ENCODE peak calls at places on chromosomes 13 and 19, in four cellular contexts. V, H, A and T are unnamed samples.

GRCh38 chr13:26923824-26924605 is 163.4 kb upstream of the GPR12 start:
- DNase-seq in V (no peak), H (peak; percentile 83), A (peak; percentile 4), T (no peak)

GRCh38 chr19:17325881-17326594 is 8.6 kb downstream of the ANO8 start:
- DNase-seq in V (no peak), H (peak; percentile 76), A (no peak), T (no peak)

GRCh38 chr13:40666905-40667621 is 622 bp upstream of the FOXO1 start:
- DNase-seq in V (no peak), H (no peak), A (no peak), T (peak; percentile 87)

GRCh38 chr13:27658569-27658968 is 36.9 kb downstream of the POLR1D start:
- DNase-seq in V (no peak), H (peak; percentile 63), A (peak; percentile 12), T (no peak)

GRCh38 chr13:109162248-109163051 is 533.0 kb downstream of the MYO16 start:
- DNase-seq in V (no peak), H (no peak), A (no peak), T (no peak)

GRCh38 chr13:44049546-44049945 is 169.8 kb downstream of the LACC1 start:
- DNase-seq in V (no peak), H (no peak), A (no peak), T (no peak)

GRCh38 chr19:15456871-15457700 is 7.3 kb downstream of the RASAL3 start:
- DNase-seq in V (no peak), H (no peak), A (peak; percentile 54), T (no peak)

GRCh38 chr13:29991343-29991742 is 140.9 kb upstream of the UBL3 start:
- DNase-seq in V (peak; percentile 91), H (peak; percentile 64), A (peak; percentile 10), T (no peak)

GRCh38 chr19:48302600-48302959 is 22.8 kb upstream of the EMP3 start:
- DNase-seq in V (no peak), H (no peak), A (no peak), T (no peak)

GRCh38 chr19:42254083-42254849 is 662 bp downstream of the ERF start:
- DNase-seq in V (no peak), H (peak; percentile 57), A (peak; percentile 86), T (peak; percentile 84)

GRCh38 chr19:54804101-54804500 is 691 bp downstream of the KIR2DL4 start:
- DNase-seq in V (no peak), H (no peak), A (no peak), T (no peak)

GRCh38 chr19:3083964-3084363 is 10.2 kb upstream of the GNA11 start:
- DNase-seq in V (no peak), H (no peak), A (no peak), T (no peak)

GRCh38 chr19:43674630-43674982 is 4.6 kb upstream of the PLAUR start:
- DNase-seq in V (no peak), H (peak; percentile 37), A (no peak), T (no peak)

GRCh38 chr19:10009714-10010224 is 535 bp downstream of the COL5A3 start:
- DNase-seq in V (no peak), H (no peak), A (no peak), T (no peak)

GRCh38 chr19:17909017-17909732 is 23.6 kb upstream of the CCDC124 start:
- DNase-seq in V (no peak), H (no peak), A (no peak), T (no peak)

GRCh38 chr13:33728271-33729037 is 89.5 kb upstream of the RFC3 start:
- DNase-seq in V (no peak), H (peak; percentile 8), A (no peak), T (no peak)

GRCh38 chr19:29965529-29965928 is 23.5 kb downstream of the URI1 start:
- DNase-seq in V (no peak), H (peak; percentile 40), A (no peak), T (no peak)

GRCh38 chr19:29963576-29963975 is 21.5 kb downstream of the URI1 start:
- DNase-seq in V (no peak), H (no peak), A (no peak), T (no peak)

GRCh38 chr19:29967623-29968022 is 25.6 kb downstream of the URI1 start:
- DNase-seq in V (no peak), H (peak; percentile 54), A (peak; percentile 59), T (no peak)

GRCh38 chr19:29964171-29964570 is 22.1 kb downstream of the URI1 start:
- DNase-seq in V (no peak), H (peak; percentile 63), A (peak; percentile 28), T (no peak)

DNA sequence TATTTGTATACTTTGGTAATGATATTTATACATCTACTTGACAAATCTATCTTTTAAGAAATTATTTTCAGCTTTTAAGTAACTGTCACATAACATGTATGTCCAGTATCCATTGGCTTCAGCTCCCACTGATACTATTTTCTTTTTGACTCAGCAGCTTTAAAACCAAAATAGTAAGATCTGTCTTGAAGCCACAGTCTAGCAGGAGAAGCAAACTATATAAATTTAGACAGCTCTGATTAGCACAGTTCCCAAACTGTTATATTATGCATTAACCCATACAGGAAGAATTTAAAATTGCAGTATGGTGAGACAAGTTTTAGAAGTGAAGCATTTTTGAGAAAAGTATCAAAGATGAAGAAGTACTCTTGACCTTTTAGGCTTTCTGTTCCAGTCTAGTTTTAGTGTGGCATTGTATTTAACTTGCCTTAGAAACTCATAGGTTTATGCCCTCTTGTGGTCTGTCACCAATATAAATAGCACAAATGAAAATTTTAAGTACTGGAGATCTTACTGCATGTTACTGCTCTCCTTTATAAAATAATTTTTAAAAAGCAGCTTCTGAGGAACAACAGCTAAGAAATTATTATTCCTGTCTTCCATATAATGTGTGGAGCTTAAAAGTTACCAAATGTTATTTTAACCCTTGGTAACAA is 24.7 kb downstream of the URI1 start:
- DNase-seq in V (no peak), H (peak; percentile 57), A (peak; percentile 44), T (no peak)
- TF ChIP-seq CTCF in V (peak; percentile 23), H (no peak), A (peak; percentile 57), T (no peak)

GRCh38 chr19:56333506-56333905 is 18.9 kb upstream of the ZSCAN5A start:
- DNase-seq in V (peak; percentile 35), H (peak; percentile 62), A (peak; percentile 73), T (no peak)
- TF ChIP-seq CTCF in V (peak; percentile 81), H (peak; percentile 70), A (peak; percentile 80), T (peak; percentile 76)

GRCh38 chr13:25729201-25729600 is 322.6 kb downstream of the SHISA2 start:
- DNase-seq in V (no peak), H (no peak), A (no peak), T (no peak)

GRCh38 chr13:25731037-25731436 is 320.8 kb downstream of the SHISA2 start:
- DNase-seq in V (no peak), H (no peak), A (no peak), T (no peak)

GRCh38 chr13:25727250-25727649 is 324.6 kb downstream of the SHISA2 start:
- DNase-seq in V (no peak), H (no peak), A (no peak), T (peak; percentile 57)

GRCh38 chr13:25725104-25725503 is 326.7 kb downstream of the SHISA2 start:
- DNase-seq in V (no peak), H (no peak), A (no peak), T (no peak)

DNA sequence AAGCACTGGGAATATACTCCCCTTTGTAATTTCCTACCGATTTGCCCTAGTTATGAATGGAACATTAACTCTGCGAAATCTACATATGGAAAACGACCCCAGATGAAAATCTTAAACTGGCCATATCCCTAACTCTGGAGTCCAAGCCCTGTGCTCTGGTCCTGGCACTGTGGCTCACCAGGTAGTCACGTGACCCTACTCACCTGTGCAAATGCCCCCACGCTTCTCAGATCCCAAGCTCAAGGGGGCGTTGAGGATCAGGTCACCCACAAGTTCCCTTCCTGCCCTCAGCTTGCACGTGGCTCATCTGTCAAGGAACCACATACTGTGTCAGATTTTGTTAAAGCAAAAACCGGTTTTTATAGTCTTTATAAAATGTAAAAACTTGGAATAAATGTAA is 324.0 kb downstream of the SHISA2 start:
- DNase-seq in V (no peak), H (no peak), A (no peak), T (no peak)
- TF ChIP-seq CTCF in V (no peak), H (no peak), A (no peak), T (no peak)

GRCh38 chr19:4140237-4140711 is 13.2 kb upstream of the CREB3L3 start:
- DNase-seq in V (no peak), H (peak; percentile 76), A (peak; percentile 75), T (peak; percentile 56)
- TF ChIP-seq CTCF in V (peak; percentile 76), H (peak; percentile 76), A (peak; percentile 61), T (peak; percentile 55)

GRCh38 chr13:94344126-94344863 is 135.2 kb downstream of the DCT start:
- DNase-seq in V (no peak), H (no peak), A (no peak), T (no peak)

GRCh38 chr13:94343243-94343585 is 136.3 kb downstream of the DCT start:
- DNase-seq in V (no peak), H (no peak), A (peak; percentile 32), T (no peak)

GRCh38 chr13:94342436-94343242 is 136.8 kb downstream of the DCT start:
- DNase-seq in V (no peak), H (no peak), A (no peak), T (no peak)

GRCh38 chr13:94346261-94347019 is 133.0 kb downstream of the DCT start:
- DNase-seq in V (no peak), H (no peak), A (no peak), T (no peak)

GRCh38 chr13:94345374-94346195 is 133.9 kb downstream of the DCT start:
- DNase-seq in V (no peak), H (peak; percentile 79), A (peak; percentile 87), T (no peak)
- TF ChIP-seq CTCF in V (no peak), H (no peak), A (peak; percentile 51), T (no peak)

DNA sequence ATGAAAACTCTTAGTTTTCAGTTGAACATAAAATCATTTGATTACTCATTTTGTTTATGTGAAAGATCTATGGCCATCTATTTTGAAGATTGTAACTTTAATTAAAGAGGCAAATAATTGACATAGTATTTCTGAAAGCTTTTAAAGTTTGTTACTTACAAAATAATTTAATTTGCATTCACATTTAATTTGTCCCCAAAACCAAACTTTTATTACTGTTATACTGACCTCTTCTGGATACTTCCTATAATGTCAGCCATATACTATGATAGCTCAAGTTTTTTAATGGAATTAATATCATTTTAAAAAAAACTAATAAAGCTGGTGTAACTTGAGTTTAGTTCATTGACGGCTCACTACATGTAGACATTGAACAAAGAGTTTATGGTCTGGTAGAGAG is 4.9 kb upstream of the SGCG start:
- DNase-seq in V (no peak), H (peak; percentile 40), A (peak; percentile 7), T (no peak)
- TF ChIP-seq CTCF in V (peak; percentile 23), H (no peak), A (peak; percentile 55), T (peak; percentile 29)

DNA sequence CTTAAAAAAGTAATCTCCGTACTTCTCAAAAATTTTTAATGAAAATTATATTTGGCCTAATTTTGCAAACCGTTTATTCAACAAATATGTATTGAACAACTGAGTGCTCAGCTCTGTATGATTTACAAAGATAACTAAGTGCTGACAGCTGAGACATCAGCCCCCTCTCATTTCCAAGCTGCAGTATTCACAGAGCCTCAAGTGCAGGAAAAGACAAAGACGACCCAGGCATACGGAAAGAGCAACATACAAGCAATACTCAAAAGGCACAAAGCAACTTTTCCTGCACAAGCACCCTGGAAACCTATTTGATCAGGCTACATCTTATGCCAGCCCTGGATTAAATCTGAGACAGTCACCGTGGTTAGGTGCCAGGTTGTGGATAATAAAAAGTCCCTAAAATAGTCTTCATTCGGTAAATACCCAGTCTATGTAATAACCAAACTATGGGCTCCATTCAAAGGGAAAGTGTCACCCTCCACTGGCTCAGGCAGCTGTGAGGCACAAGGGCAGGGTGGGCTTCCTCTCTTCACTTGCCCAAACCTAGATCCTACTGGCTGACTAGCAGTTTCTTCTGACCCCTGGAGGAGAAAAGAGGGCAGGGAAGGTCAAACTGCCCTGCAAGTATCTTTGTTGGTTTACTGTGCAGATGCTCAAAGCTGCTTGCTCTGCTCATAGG is 65.5 kb downstream of the TBC1D4 start:
- DNase-seq in V (no peak), H (no peak), A (no peak), T (no peak)
- TF ChIP-seq CTCF in V (no peak), H (no peak), A (no peak), T (no peak)

GRCh38 chr19:33171222-33171795 is 22.8 kb upstream of the LRP3 start:
- DNase-seq in V (no peak), H (no peak), A (no peak), T (no peak)
- TF ChIP-seq CTCF in V (no peak), H (no peak), A (no peak), T (no peak)